ENCODE peak calls at places on chromosomes 2 and 18, in seven cellular contexts. One of them, this sample, is unnamed.

GRCh38 chr18:51668101-51668500 is 470.6 kb upstream of the MEX3C start:
- DNase-seq in H9: peak; percentile 68
- DNase-seq in activated CD8-positive, alpha-beta T cell treated with anti-CD3 and anti-CD28 coated beads, Interleukin-2, amount 10 ng/mL, durations not matched to agents 7 days and 5 days: peak; percentile 68
- DNase-seq in HL-60: peak; percentile 55
- DNase-seq in EL: no peak
- DNase-seq in HEK293T: peak; percentile 20
- DNase-seq in A549: peak; percentile 40
- DNase-seq in this sample: peak; percentile 85

GRCh38 chr2:127515383-127515915 is 10.8 kb downstream of the IWS1 start:
- DNase-seq in HEK293T: no peak
- DNase-seq in HL-60: no peak
- DNase-seq in H9: no peak
- DNase-seq in EL: no peak
- DNase-seq in A549: no peak
- DNase-seq in activated CD8-positive, alpha-beta T cell treated with anti-CD3 and anti-CD28 coated beads, Interleukin-2, amount 10 ng/mL, durations not matched to agents 7 days and 5 days: no peak
- DNase-seq in this sample: no peak

GRCh38 chr2:9336534-9337354 is 86.6 kb downstream of the ITGB1BP1 start:
- DNase-seq in HEK293T: peak; percentile 72
- DNase-seq in HL-60: no peak
- DNase-seq in EL: peak; percentile 84
- DNase-seq in A549: peak; percentile 71
- DNase-seq in H9: no peak
- DNase-seq in activated CD8-positive, alpha-beta T cell treated with anti-CD3 and anti-CD28 coated beads, Interleukin-2, amount 10 ng/mL, durations not matched to agents 7 days and 5 days: no peak
- DNase-seq in this sample: peak; percentile 97

GRCh38 chr18:22370414-22370813 is 47.3 kb downstream of the CTAGE1 start:
- DNase-seq in HL-60: no peak
- DNase-seq in HEK293T: no peak
- DNase-seq in A549: no peak
- DNase-seq in H9: no peak
- DNase-seq in EL: no peak
- DNase-seq in activated CD8-positive, alpha-beta T cell treated with anti-CD3 and anti-CD28 coated beads, Interleukin-2, amount 10 ng/mL, durations not matched to agents 7 days and 5 days: no peak
- DNase-seq in this sample: no peak

GRCh38 chr2:135657806-135658582 is 83.7 kb upstream of the UBXN4 start:
- DNase-seq in HL-60: no peak
- DNase-seq in A549: no peak
- DNase-seq in HEK293T: no peak
- DNase-seq in H9: no peak
- DNase-seq in EL: no peak
- DNase-seq in activated CD8-positive, alpha-beta T cell treated with anti-CD3 and anti-CD28 coated beads, Interleukin-2, amount 10 ng/mL, durations not matched to agents 7 days and 5 days: peak; percentile 87
- DNase-seq in this sample: no peak

GRCh38 chr18:42706618-42707017 is 408.9 kb downstream of the RIT2 start:
- DNase-seq in A549: peak; percentile 1
- DNase-seq in EL: no peak
- DNase-seq in H9: peak; percentile 26
- DNase-seq in activated CD8-positive, alpha-beta T cell treated with anti-CD3 and anti-CD28 coated beads, Interleukin-2, amount 10 ng/mL, durations not matched to agents 7 days and 5 days: no peak
- DNase-seq in HL-60: peak; percentile 52
- DNase-seq in HEK293T: no peak
- DNase-seq in this sample: peak; percentile 27

GRCh38 chr2:186572705-186573104 is 17.2 kb upstream of the ITGAV start:
- DNase-seq in HL-60: no peak
- DNase-seq in A549: peak; percentile 85
- DNase-seq in activated CD8-positive, alpha-beta T cell treated with anti-CD3 and anti-CD28 coated beads, Interleukin-2, amount 10 ng/mL, durations not matched to agents 7 days and 5 days: no peak
- DNase-seq in H9: no peak
- DNase-seq in EL: no peak
- DNase-seq in HEK293T: no peak
- DNase-seq in this sample: peak; percentile 15

GRCh38 chr18:53747761-53748160 is 476.7 kb downstream of the MBD2 start:
- DNase-seq in HL-60: no peak
- DNase-seq in activated CD8-positive, alpha-beta T cell treated with anti-CD3 and anti-CD28 coated beads, Interleukin-2, amount 10 ng/mL, durations not matched to agents 7 days and 5 days: no peak
- DNase-seq in H9: no peak
- DNase-seq in EL: no peak
- DNase-seq in A549: no peak
- DNase-seq in HEK293T: no peak
- DNase-seq in this sample: no peak

GRCh38 chr2:199804831-199805230 is 46.2 kb downstream of the FTCDNL1 start:
- DNase-seq in HEK293T: no peak
- DNase-seq in H9: peak; percentile 40
- DNase-seq in EL: no peak
- DNase-seq in HL-60: no peak
- DNase-seq in A549: no peak
- DNase-seq in activated CD8-positive, alpha-beta T cell treated with anti-CD3 and anti-CD28 coated beads, Interleukin-2, amount 10 ng/mL, durations not matched to agents 7 days and 5 days: no peak
- DNase-seq in this sample: peak; percentile 2

GRCh38 chr2:46848446-46848845 is 67.2 kb downstream of the MCFD2 start:
- DNase-seq in EL: no peak
- DNase-seq in A549: no peak
- DNase-seq in HEK293T: no peak
- DNase-seq in H9: no peak
- DNase-seq in HL-60: peak; percentile 47
- DNase-seq in activated CD8-positive, alpha-beta T cell treated with anti-CD3 and anti-CD28 coated beads, Interleukin-2, amount 10 ng/mL, durations not matched to agents 7 days and 5 days: no peak
- DNase-seq in this sample: no peak

GRCh38 chr18:57231846-57232245 is 85.0 kb downstream of the BOD1L2 start:
- DNase-seq in EL: no peak
- DNase-seq in HEK293T: no peak
- DNase-seq in activated CD8-positive, alpha-beta T cell treated with anti-CD3 and anti-CD28 coated beads, Interleukin-2, amount 10 ng/mL, durations not matched to agents 7 days and 5 days: no peak
- DNase-seq in A549: no peak
- DNase-seq in HL-60: no peak
- DNase-seq in H9: no peak
- DNase-seq in this sample: peak; percentile 36

GRCh38 chr2:217263796-217264195 is 403.9 kb upstream of the TNP1 start:
- DNase-seq in EL: no peak
- DNase-seq in H9: no peak
- DNase-seq in HEK293T: no peak
- DNase-seq in activated CD8-positive, alpha-beta T cell treated with anti-CD3 and anti-CD28 coated beads, Interleukin-2, amount 10 ng/mL, durations not matched to agents 7 days and 5 days: no peak
- DNase-seq in A549: no peak
- DNase-seq in HL-60: no peak
- DNase-seq in this sample: no peak

GRCh38 chr18:37299471-37300304 is 265.9 kb downstream of the CELF4 start:
- DNase-seq in H9: no peak
- DNase-seq in HL-60: peak; percentile 42
- DNase-seq in HEK293T: peak; percentile 72
- DNase-seq in EL: peak; percentile 90
- DNase-seq in A549: peak; percentile 92
- DNase-seq in activated CD8-positive, alpha-beta T cell treated with anti-CD3 and anti-CD28 coated beads, Interleukin-2, amount 10 ng/mL, durations not matched to agents 7 days and 5 days: no peak
- DNase-seq in this sample: peak; percentile 100

GRCh38 chr18:76679259-76679658 is 143.1 kb upstream of the ZNF236 start:
- DNase-seq in H9: peak; percentile 71
- DNase-seq in HEK293T: peak; percentile 37
- DNase-seq in HL-60: no peak
- DNase-seq in A549: no peak
- DNase-seq in activated CD8-positive, alpha-beta T cell treated with anti-CD3 and anti-CD28 coated beads, Interleukin-2, amount 10 ng/mL, durations not matched to agents 7 days and 5 days: no peak
- DNase-seq in EL: no peak
- DNase-seq in this sample: peak; percentile 58

GRCh38 chr2:240239325-240239724 is 98.9 kb upstream of the OTOS start:
- DNase-seq in A549: no peak
- DNase-seq in H9: no peak
- DNase-seq in activated CD8-positive, alpha-beta T cell treated with anti-CD3 and anti-CD28 coated beads, Interleukin-2, amount 10 ng/mL, durations not matched to agents 7 days and 5 days: no peak
- DNase-seq in EL: no peak
- DNase-seq in HEK293T: no peak
- DNase-seq in HL-60: no peak
- DNase-seq in this sample: no peak

GRCh38 chr18:75104483-75104882 is 104.5 kb downstream of the PTGR3 start:
- DNase-seq in H9: no peak
- DNase-seq in A549: no peak
- DNase-seq in HL-60: no peak
- DNase-seq in activated CD8-positive, alpha-beta T cell treated with anti-CD3 and anti-CD28 coated beads, Interleukin-2, amount 10 ng/mL, durations not matched to agents 7 days and 5 days: no peak
- DNase-seq in HEK293T: no peak
- DNase-seq in EL: no peak
- DNase-seq in this sample: no peak

GRCh38 chr18:45149712-45150111 is 465.6 kb upstream of the SLC14A2 start:
- DNase-seq in activated CD8-positive, alpha-beta T cell treated with anti-CD3 and anti-CD28 coated beads, Interleukin-2, amount 10 ng/mL, durations not matched to agents 7 days and 5 days: no peak
- DNase-seq in HL-60: no peak
- DNase-seq in HEK293T: no peak
- DNase-seq in A549: no peak
- DNase-seq in EL: no peak
- DNase-seq in H9: no peak
- DNase-seq in this sample: no peak

GRCh38 chr2:120722603-120723421 is 12.9 kb upstream of the GLI2 start:
- DNase-seq in H9: peak; percentile 40
- DNase-seq in EL: peak; percentile 84
- DNase-seq in HL-60: no peak
- DNase-seq in activated CD8-positive, alpha-beta T cell treated with anti-CD3 and anti-CD28 coated beads, Interleukin-2, amount 10 ng/mL, durations not matched to agents 7 days and 5 days: no peak
- DNase-seq in HEK293T: no peak
- DNase-seq in A549: peak; percentile 84
- DNase-seq in this sample: no peak

GRCh38 chr18:73708596-73708995 is 439.0 kb downstream of the FBXO15 start:
- DNase-seq in HL-60: no peak
- DNase-seq in A549: no peak
- DNase-seq in HEK293T: no peak
- DNase-seq in EL: no peak
- DNase-seq in H9: no peak
- DNase-seq in activated CD8-positive, alpha-beta T cell treated with anti-CD3 and anti-CD28 coated beads, Interleukin-2, amount 10 ng/mL, durations not matched to agents 7 days and 5 days: no peak
- DNase-seq in this sample: no peak

This sample was measured in COR-L47.